ENCODE peak calls at places on chromosome 4, in five cellular contexts. D is hepatocyte, U is lower lobe of right lung, Y is ovary, M is thyroid gland. T is an unnamed sample.

GRCh38 chr4:85478576-85478975 is 3.6 kb downstream of the ARHGAP24 start:
- DNase-seq in Y (no peak), D (no peak), M (no peak), U (no peak), T (no peak)

GRCh38 chr4:105246712-105247111 is 100.0 kb downstream of the TET2 start:
- DNase-seq in M (no peak), D (no peak), U (no peak), Y (no peak), T (no peak)

GRCh38 chr4:78922207-78922606 is 17.0 kb downstream of the PAQR3 start:
- DNase-seq in Y (no peak), M (no peak), D (no peak), U (no peak), T (no peak)

GRCh38 chr4:1297456-1298325 is 8.0 kb downstream of the MAEA start:
- DNase-seq in M (no peak), U (no peak), D (no peak), Y (no peak), T (no peak)

GRCh38 chr4:165393704-165394103 is 14.9 kb downstream of the CPE start:
- DNase-seq in M (no peak), Y (no peak), D (no peak), U (no peak), T (no peak)

GRCh38 chr4:40629401-40630334 is at the start of gene RBM47:
- DNase-seq in M (peak; percentile 88), U (peak; percentile 89), Y (peak; percentile 69), D (peak; percentile 90), T (no peak)

GRCh38 chr4:88697588-88698329 is at the start of gene NAP1L5:
- DNase-seq in Y (peak; percentile 76), D (peak; percentile 63), M (peak; percentile 61), U (peak; percentile 75), T (no peak)

GRCh38 chr4:25799522-25799921 is 63.3 kb downstream of the SEL1L3 start:
- DNase-seq in U (no peak), Y (no peak), D (no peak), M (no peak), T (no peak)

GRCh38 chr4:165766976-165767375 is 106.1 kb upstream of the TLL1 start:
- DNase-seq in D (no peak), Y (no peak), M (peak; percentile 8), U (no peak), T (no peak)

GRCh38 chr4:185665655-185666054 is 130.3 kb upstream of the PDLIM3 start:
- DNase-seq in D (no peak), M (no peak), Y (no peak), U (no peak), T (no peak)

GRCh38 chr4:142095886-142096605 is 459.7 kb downstream of the IL15 start:
- DNase-seq in U (no peak), M (peak; percentile 49), D (no peak), Y (no peak), T (no peak)

GRCh38 chr4:71540749-71541269 is 202.0 kb downstream of the SLC4A4 start:
- DNase-seq in U (no peak), Y (no peak), D (no peak), M (no peak), T (no peak)

GRCh38 chr4:185535818-185536729 is 767 bp upstream of the PDLIM3 start:
- DNase-seq in U (no peak), Y (peak; percentile 53), M (peak; percentile 55), D (no peak), T (no peak)

GRCh38 chr4:128322311-128322710 is 34.7 kb upstream of the PGRMC2 start:
- DNase-seq in Y (no peak), U (no peak), M (no peak), D (no peak), T (no peak)

GRCh38 chr4:73479323-73479722 is 2.2 kb upstream of the AFM start:
- DNase-seq in D (no peak), Y (no peak), M (no peak), U (no peak), T (no peak)

DNA sequence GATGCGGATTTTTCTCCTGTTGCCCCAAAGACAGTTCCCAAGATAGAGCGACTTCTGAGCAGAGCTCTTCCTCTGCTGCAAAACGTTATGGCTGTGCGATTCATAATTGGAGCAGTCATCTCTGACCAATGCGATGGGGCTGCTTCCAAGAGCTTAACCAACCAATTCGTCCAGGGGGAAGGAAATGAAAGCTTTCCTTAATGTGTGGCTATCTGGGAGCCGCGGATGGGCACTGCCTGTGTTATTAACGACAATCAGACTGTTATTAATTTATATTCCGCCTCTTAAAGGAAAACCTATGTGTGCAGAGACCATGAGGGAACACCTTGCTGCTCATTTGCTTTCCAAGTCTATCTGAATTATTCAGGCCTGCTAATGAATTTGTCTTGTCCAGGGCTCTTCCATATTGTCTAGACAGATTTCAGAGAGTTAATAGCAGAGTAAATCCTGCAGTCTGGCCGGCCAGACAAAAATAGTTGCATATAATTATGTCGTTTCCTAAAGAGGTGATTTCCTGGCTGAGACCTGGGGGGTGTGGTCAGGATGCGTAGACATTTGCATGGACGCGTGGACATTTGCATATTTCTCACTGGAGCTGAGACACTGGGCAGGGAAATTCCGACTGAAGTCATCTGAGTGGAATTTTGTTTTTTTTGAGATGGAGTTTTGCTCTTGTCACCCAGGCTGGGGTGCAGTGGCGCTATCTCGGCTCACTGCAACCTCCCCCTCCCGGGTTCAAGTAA is 135.4 kb downstream of the HMX1 start:
- DNase-seq in M (no peak), D (no peak), Y (no peak), U (no peak), T (no peak)
- H3K4me1 ChIP-seq in M (no peaks in the 10 kb centered on the region), D (no peaks in the 10 kb centered on the region), Y (no peaks in the 10 kb centered on the region), U (no peaks in the 10 kb centered on the region), T (no peaks in the 10 kb centered on the region)

DNA sequence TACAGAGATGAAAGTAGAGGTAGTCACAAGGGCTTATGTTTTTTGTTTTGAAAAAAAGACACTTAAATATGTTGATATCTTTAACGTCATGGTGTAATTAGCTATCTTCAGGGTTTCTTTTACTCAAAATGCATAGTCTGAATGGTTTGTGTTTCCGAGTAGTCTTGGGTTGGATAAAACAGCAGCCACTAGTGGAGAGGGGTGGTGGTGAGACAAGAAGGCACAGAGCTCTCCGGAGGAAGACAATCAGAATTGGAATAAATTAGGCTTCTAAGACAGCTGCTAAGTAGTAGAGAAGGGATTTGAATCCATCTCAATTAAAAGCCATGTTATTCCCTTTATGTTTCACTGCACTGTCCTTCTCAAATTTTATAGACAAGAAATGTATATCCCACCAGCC is 240.4 kb upstream of the VEGFC start:
- DNase-seq in U (no peak), M (no peak), Y (no peak), D (no peak), T (no peak)
- TF ChIP-seq CTCF in U (no peak), M (no peak), Y (no peak), D (no peak), T (no peak)

DNA sequence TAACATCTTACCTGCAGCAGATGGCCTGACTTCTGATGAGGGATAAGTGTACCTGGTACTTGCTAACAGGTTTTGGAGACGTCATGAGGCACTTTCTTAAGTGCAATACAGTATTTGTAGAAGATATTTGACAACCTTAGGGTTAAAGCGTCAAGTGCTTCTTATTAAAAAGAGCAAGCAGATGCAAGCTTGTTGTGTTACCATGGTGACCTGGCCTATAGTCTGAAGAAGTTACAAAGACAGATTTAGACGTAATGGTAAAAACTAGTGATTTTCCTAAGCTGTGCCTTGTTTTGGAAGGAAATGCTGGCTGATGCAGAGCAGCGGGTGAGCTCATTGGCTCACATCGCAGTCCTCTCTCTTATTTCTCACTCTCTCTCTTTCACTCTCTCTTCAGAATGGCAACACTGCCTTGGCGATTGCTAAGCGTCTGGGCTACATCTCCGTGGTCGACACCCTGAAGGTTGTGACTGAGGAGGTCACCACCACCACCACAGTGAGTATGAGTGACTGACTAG is 243.6 kb downstream of the ANK2 start:
- DNase-seq in M (no peak), Y (peak; percentile 42), D (peak; percentile 39), U (no peak), T (no peak)
- H3K27ac ChIP-seq in M (peak overlapping the region; percentile 64), Y (no peak overlapping the region), D (peak overlapping the region; percentile 25), U (peak overlapping the region; percentile 72), T (peak overlapping the region; percentile 79)

DNA sequence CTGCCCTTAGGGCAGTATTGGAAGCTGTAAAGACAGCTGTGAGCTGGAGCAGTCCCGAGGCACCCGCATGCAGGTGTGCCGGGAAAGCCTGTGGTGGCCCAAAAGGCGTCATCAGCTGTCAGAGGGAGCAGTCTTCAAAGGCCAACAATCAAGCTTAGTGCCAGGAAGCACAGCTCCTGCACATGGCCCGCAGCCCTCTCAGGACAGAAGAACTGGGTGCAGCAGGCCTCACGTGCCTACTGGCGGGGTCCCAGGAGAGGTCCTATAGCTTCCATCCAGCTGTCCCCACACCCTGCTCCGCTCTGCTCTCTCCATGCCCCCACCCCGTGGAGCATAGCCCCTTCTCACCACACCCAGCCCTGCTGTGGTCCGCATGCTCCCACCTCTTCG is 92.2 kb upstream of the TRIM2 start:
- DNase-seq in U (no peak), Y (no peak), D (no peak), M (no peak), T (no peak)
- H3K4me1 ChIP-seq in U (peaks cover 14% of the 10 kb centered on the region), Y (no peaks in the 10 kb centered on the region), D (no peaks in the 10 kb centered on the region), M (no peaks in the 10 kb centered on the region), T (peaks cover 6% of the 10 kb centered on the region)

DNA sequence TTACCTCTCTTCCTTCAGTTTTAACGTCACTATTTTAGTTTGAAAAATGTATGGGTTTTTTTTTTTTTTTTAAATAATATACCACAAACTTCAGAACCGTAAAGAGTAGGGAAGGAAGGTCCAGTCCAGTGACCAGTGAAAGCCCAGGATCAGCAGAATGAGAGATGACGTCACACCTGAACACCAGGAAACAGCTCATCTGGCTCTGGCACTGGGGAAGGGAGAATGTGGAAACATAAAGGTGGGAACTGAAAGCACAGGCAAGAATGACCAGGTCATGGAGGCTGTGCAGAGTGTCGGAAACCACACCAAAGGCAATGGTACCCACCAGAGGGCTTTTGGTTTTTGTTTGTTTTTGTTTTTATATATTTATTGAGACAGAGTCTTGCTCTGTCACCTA is 141.2 kb downstream of the DHX15 start:
- DNase-seq in M (no peak), Y (no peak), D (no peak), U (no peak), T (no peak)
- TF ChIP-seq CTCF in M (no peak), Y (no peak), D (no peak), U (no peak), T (no peak)